ENCODE peak calls at places on chromosomes 1 and 21, in five cellular contexts. T is mucosa of descending colon; Z is stimulated activated CD8-positive, alpha-beta memory T cell treated with anti-CD3 and anti-CD28 coated beads, Interleukin-15, amount 100 ng/mL, for 1 hour; J is T47D; U is activated CD4-positive, CD25-positive, alpha-beta regulatory T cell. A is an unnamed sample.

GRCh38 chr1:20187103-20187812 is 940 bp upstream of the PLA2G2C start:
- DNase-seq in T (peak), Z (no peak), J (peak), U (no peak), A (no peak)

GRCh38 chr1:3924871-3925655 is 25.0 kb upstream of the C1orf174 start:
- DNase-seq in U (no peak), Z (no peak), J (no peak), T (no peak), A (peak)

GRCh38 chr1:248820041-248820585 is 5.6 kb downstream of the SH3BP5L start:
- DNase-seq in U (no peak), J (no peak), Z (no peak), T (no peak), A (no peak)

GRCh38 chr1:55214214-55214902 is 806 bp downstream of the USP24 start:
- DNase-seq in Z (no peak), T (peak), J (no peak), U (no peak), A (no peak)

GRCh38 chr1:41955461-41956159 is 36.9 kb upstream of the HIVEP3 start:
- DNase-seq in J (no peak), Z (no peak), T (no peak), U (no peak), A (peak)

GRCh38 chr1:154714638-154715037 is 106.7 kb upstream of the ADAR start:
- DNase-seq in J (peak), Z (no peak), U (no peak), T (peak), A (no peak)

GRCh38 chr1:41981796-41982195 is 63.1 kb upstream of the HIVEP3 start:
- DNase-seq in T (no peak), U (no peak), J (no peak), Z (no peak), A (no peak)

GRCh38 chr1:239053269-239053668 is 333.1 kb upstream of the CHRM3 start:
- DNase-seq in T (no peak), Z (no peak), J (no peak), U (no peak), A (no peak)

GRCh38 chr1:58979085-58979484 is 195.2 kb upstream of the JUN start:
- DNase-seq in J (no peak), T (no peak), U (no peak), Z (no peak), A (no peak)

GRCh38 chr21:45257673-45258341 is 29.9 kb downstream of the POFUT2 start:
- DNase-seq in Z (no peak), T (no peak), U (no peak), J (no peak), A (no peak)

GRCh38 chr1:86913399-86913895 is 479 bp downstream of the SELENOF start:
- DNase-seq in U (no peak), T (peak), J (peak), Z (peak), A (no peak)

GRCh38 chr1:228993106-228993505 is 257.8 kb downstream of the RHOU start:
- DNase-seq in J (no peak), Z (no peak), U (no peak), T (no peak), A (no peak)

GRCh38 chr1:55284856-55285255 is 69.7 kb upstream of the USP24 start:
- DNase-seq in Z (no peak), T (peak), U (no peak), J (peak), A (no peak)

GRCh38 chr1:192575499-192576189 is at the start of gene RGS1:
- DNase-seq in U (peak), Z (peak), T (peak), J (no peak), A (no peak)

GRCh38 chr1:19047373-19047772 is 90.9 kb upstream of the IFFO2 start:
- DNase-seq in Z (no peak), T (no peak), U (no peak), J (no peak), A (no peak)

GRCh38 chr21:37862536-37862935 is 53.7 kb downstream of the KCNJ6 start:
- DNase-seq in U (no peak), J (peak), T (peak), Z (no peak), A (no peak)

GRCh38 chr1:203038217-203038741 is 12.0 kb downstream of the PPFIA4 start:
- DNase-seq in Z (no peak), U (no peak), T (no peak), J (peak), A (peak)

GRCh38 chr1:36156329-36157114 is 562 bp downstream of the MAP7D1 start:
- DNase-seq in T (peak), J (peak), Z (no peak), U (peak), A (no peak)

GRCh38 chr1:70827030-70827429 is 220.6 kb downstream of the PTGER3 start:
- DNase-seq in T (no peak), U (no peak), Z (no peak), J (no peak), A (no peak)

GRCh38 chr21:37627074-37627473 is 260.5 kb downstream of the DYRK1A start:
- DNase-seq in Z (no peak), U (no peak), T (no peak), J (peak), A (no peak)

GRCh38 chr1:186762653-186763052 is 66.1 kb upstream of the PLA2G4A start:
- DNase-seq in J (no peak), U (no peak), T (no peak), Z (no peak), A (no peak)

GRCh38 chr21:45838636-45839035 is 142.9 kb upstream of the COL6A1 start:
- DNase-seq in U (no peak), J (no peak), Z (no peak), T (no peak), A (no peak)

GRCh38 chr1:228723287-228723686 is 12.0 kb upstream of the RHOU start:
- DNase-seq in J (no peak), Z (no peak), U (no peak), T (no peak), A (no peak)

A was measured in kidney epithelial cell.